ENCODE peak calls at places on chromosomes 4 and X, in six cellular contexts. One of them, this sample, is unnamed. For H3K4me1, the result is how much of the 10 kb centered on the place peaks cover.

GRCh38 chrX:134670241-134670811 is 12.1 kb upstream of the PLAC1 start:
- DNase-seq in K562: no peak
- DNase-seq in transverse colon: no peak
- DNase-seq in ovary: no peak
- DNase-seq in endothelial cell of umbilical vein: peak
- DNase-seq in A549: peak
- DNase-seq in this sample: no peak

GRCh38 chr4:37685726-37686372 is 327 bp downstream of the RELL1 start:
- DNase-seq in K562: peak
- DNase-seq in endothelial cell of umbilical vein: peak
- DNase-seq in ovary: peak
- DNase-seq in A549: peak
- DNase-seq in transverse colon: peak
- DNase-seq in this sample: peak

GRCh38 chr4:120589787-120590186 is 332.7 kb downstream of the PRDM5 start:
- DNase-seq in transverse colon: no peak
- DNase-seq in ovary: no peak
- DNase-seq in A549: no peak
- DNase-seq in endothelial cell of umbilical vein: no peak
- DNase-seq in K562: no peak
- DNase-seq in this sample: no peak

GRCh38 chr4:20253799-20254409 is 2.2 kb downstream of the SLIT2 start:
- DNase-seq in K562: no peak
- DNase-seq in transverse colon: peak
- DNase-seq in endothelial cell of umbilical vein: peak
- DNase-seq in A549: no peak
- DNase-seq in ovary: peak
- DNase-seq in this sample: peak

GRCh38 chrX:83260288-83260687 is 247.8 kb upstream of the POU3F4 start:
- DNase-seq in transverse colon: no peak
- DNase-seq in A549: no peak
- DNase-seq in endothelial cell of umbilical vein: no peak
- DNase-seq in K562: no peak
- DNase-seq in ovary: no peak
- DNase-seq in this sample: no peak

GRCh38 chrX:9153299-9153698 is 119.4 kb upstream of the FAM9B start:
- DNase-seq in endothelial cell of umbilical vein: peak
- DNase-seq in A549: peak
- DNase-seq in ovary: no peak
- DNase-seq in K562: no peak
- DNase-seq in transverse colon: no peak
- DNase-seq in this sample: no peak

GRCh38 chrX:14095702-14096101 is 66.0 kb upstream of the GEMIN8 start:
- DNase-seq in transverse colon: peak
- DNase-seq in K562: peak
- DNase-seq in ovary: peak
- DNase-seq in A549: peak
- DNase-seq in endothelial cell of umbilical vein: peak
- DNase-seq in this sample: peak

GRCh38 chr4:47597696-47598095 is 112.6 kb downstream of the ATP10D start:
- DNase-seq in endothelial cell of umbilical vein: no peak
- DNase-seq in ovary: no peak
- DNase-seq in transverse colon: no peak
- DNase-seq in K562: no peak
- DNase-seq in A549: no peak
- DNase-seq in this sample: no peak

GRCh38 chrX:78375894-78376293 is 48.5 kb upstream of the CYSLTR1 start:
- DNase-seq in A549: no peak
- DNase-seq in K562: no peak
- DNase-seq in endothelial cell of umbilical vein: no peak
- DNase-seq in transverse colon: no peak
- DNase-seq in ovary: no peak
- DNase-seq in this sample: no peak

GRCh38 chr4:106893903-106894302 is 142.2 kb downstream of the DKK2 start:
- DNase-seq in A549: no peak
- DNase-seq in endothelial cell of umbilical vein: no peak
- DNase-seq in K562: no peak
- DNase-seq in transverse colon: no peak
- DNase-seq in ovary: no peak
- DNase-seq in this sample: no peak

GRCh38 chr4:26088433-26088928 is 174.5 kb downstream of the SMIM20 start:
- DNase-seq in K562: no peak
- DNase-seq in endothelial cell of umbilical vein: no peak
- DNase-seq in A549: no peak
- DNase-seq in transverse colon: no peak
- DNase-seq in ovary: no peak
- DNase-seq in this sample: no peak

GRCh38 chr4:1752284-1753041 is 31.1 kb downstream of the TACC3 start:
- DNase-seq in A549: no peak
- DNase-seq in endothelial cell of umbilical vein: peak
- DNase-seq in K562: peak
- DNase-seq in transverse colon: peak
- DNase-seq in ovary: no peak
- DNase-seq in this sample: no peak
- TF ChIP-seq CTCF in A549: no peak
- TF ChIP-seq CTCF in endothelial cell of umbilical vein: no peak
- TF ChIP-seq CTCF in K562: peak
- TF ChIP-seq CTCF in transverse colon: no peak
- TF ChIP-seq CTCF in ovary: no peak
- TF ChIP-seq CTCF in this sample: no peak

GRCh38 chr4:83219344-83219990 is 65.1 kb downstream of the COQ2 start:
- DNase-seq in ovary: peak
- DNase-seq in K562: no peak
- DNase-seq in transverse colon: peak
- DNase-seq in endothelial cell of umbilical vein: peak
- DNase-seq in A549: no peak
- DNase-seq in this sample: no peak
- H3K4me1 ChIP-seq in ovary: under half
- H3K4me1 ChIP-seq in K562: under half
- H3K4me1 ChIP-seq in transverse colon: under half
- H3K4me1 ChIP-seq in endothelial cell of umbilical vein: under half
- H3K4me1 ChIP-seq in A549: under half
- H3K4me1 ChIP-seq in this sample: under half

GRCh38 chr4:337932-338758 is 531 bp downstream of the ZNF141 start:
- DNase-seq in endothelial cell of umbilical vein: no peak
- DNase-seq in transverse colon: no peak
- DNase-seq in K562: no peak
- DNase-seq in A549: peak
- DNase-seq in ovary: peak
- DNase-seq in this sample: peak
- TF ChIP-seq POLR2A in endothelial cell of umbilical vein: no peak
- TF ChIP-seq POLR2A in transverse colon: no peak
- TF ChIP-seq POLR2A in K562: no peak
- TF ChIP-seq POLR2A in A549: no peak
- TF ChIP-seq POLR2A in ovary: no peak
- TF ChIP-seq POLR2A in this sample: no peak

GRCh38 chr4:118684873-118685811 is at the start of gene METTL14:
- DNase-seq in K562: peak
- DNase-seq in A549: peak
- DNase-seq in ovary: peak
- DNase-seq in transverse colon: peak
- DNase-seq in endothelial cell of umbilical vein: peak
- DNase-seq in this sample: peak

GRCh38 chr4:118683513-118683912 is 1.7 kb upstream of the METTL14 start:
- DNase-seq in K562: no peak
- DNase-seq in transverse colon: no peak
- DNase-seq in A549: peak
- DNase-seq in endothelial cell of umbilical vein: no peak
- DNase-seq in ovary: no peak
- DNase-seq in this sample: no peak

GRCh38 chr4:118680808-118681207 is 4.4 kb upstream of the METTL14 start:
- DNase-seq in K562: no peak
- DNase-seq in A549: peak
- DNase-seq in ovary: no peak
- DNase-seq in endothelial cell of umbilical vein: no peak
- DNase-seq in transverse colon: no peak
- DNase-seq in this sample: no peak

DNA sequence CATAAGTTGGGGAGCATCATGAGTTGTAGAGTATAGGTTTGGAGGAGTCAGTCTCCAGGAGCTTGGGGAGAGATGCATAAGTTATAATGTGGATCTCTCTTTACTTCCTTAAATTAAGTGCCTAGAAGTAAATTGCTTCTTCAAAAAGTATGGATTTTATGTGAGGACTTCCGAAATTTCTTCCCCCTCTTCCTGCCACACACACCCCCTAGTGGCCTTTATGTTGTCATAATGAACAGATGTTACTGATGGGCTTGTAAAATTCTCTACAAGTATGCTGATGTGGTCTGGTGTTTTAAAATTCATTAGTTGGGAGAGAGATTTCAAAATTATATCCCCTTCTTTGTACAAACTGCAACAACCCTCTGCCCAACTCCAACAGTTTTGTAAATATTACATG is 2.3 kb upstream of the METTL14 start:
- DNase-seq in ovary: no peak
- DNase-seq in A549: peak
- DNase-seq in endothelial cell of umbilical vein: no peak
- DNase-seq in transverse colon: no peak
- DNase-seq in K562: peak
- DNase-seq in this sample: no peak
- TF ChIP-seq CTCF in ovary: no peak
- TF ChIP-seq CTCF in A549: peak
- TF ChIP-seq CTCF in endothelial cell of umbilical vein: peak
- TF ChIP-seq CTCF in transverse colon: peak
- TF ChIP-seq CTCF in K562: peak
- TF ChIP-seq CTCF in this sample: no peak

GRCh38 chr4:7049295-7049694 is 6.1 kb downstream of the TADA2B start:
- DNase-seq in ovary: no peak
- DNase-seq in K562: no peak
- DNase-seq in A549: no peak
- DNase-seq in endothelial cell of umbilical vein: no peak
- DNase-seq in transverse colon: no peak
- DNase-seq in this sample: no peak
- H3K4me1 ChIP-seq in ovary: under half
- H3K4me1 ChIP-seq in K562: half or more
- H3K4me1 ChIP-seq in A549: under half
- H3K4me1 ChIP-seq in endothelial cell of umbilical vein: under half
- H3K4me1 ChIP-seq in transverse colon: under half
- H3K4me1 ChIP-seq in this sample: under half

GRCh38 chr4:99856166-99856565 is 38.1 kb downstream of the LAMTOR3 start:
- DNase-seq in ovary: no peak
- DNase-seq in K562: no peak
- DNase-seq in transverse colon: no peak
- DNase-seq in endothelial cell of umbilical vein: peak
- DNase-seq in A549: no peak
- DNase-seq in this sample: no peak

GRCh38 chr4:99859618-99860017 is 34.6 kb downstream of the LAMTOR3 start:
- DNase-seq in endothelial cell of umbilical vein: no peak
- DNase-seq in A549: no peak
- DNase-seq in K562: no peak
- DNase-seq in ovary: no peak
- DNase-seq in transverse colon: no peak
- DNase-seq in this sample: peak

GRCh38 chr4:99863804-99864203 is 30.4 kb downstream of the LAMTOR3 start:
- DNase-seq in ovary: no peak
- DNase-seq in transverse colon: no peak
- DNase-seq in endothelial cell of umbilical vein: peak
- DNase-seq in A549: no peak
- DNase-seq in K562: no peak
- DNase-seq in this sample: no peak

GRCh38 chr4:99857302-99857701 is 36.9 kb downstream of the LAMTOR3 start:
- DNase-seq in endothelial cell of umbilical vein: no peak
- DNase-seq in A549: no peak
- DNase-seq in ovary: no peak
- DNase-seq in K562: no peak
- DNase-seq in transverse colon: no peak
- DNase-seq in this sample: no peak

DNA sequence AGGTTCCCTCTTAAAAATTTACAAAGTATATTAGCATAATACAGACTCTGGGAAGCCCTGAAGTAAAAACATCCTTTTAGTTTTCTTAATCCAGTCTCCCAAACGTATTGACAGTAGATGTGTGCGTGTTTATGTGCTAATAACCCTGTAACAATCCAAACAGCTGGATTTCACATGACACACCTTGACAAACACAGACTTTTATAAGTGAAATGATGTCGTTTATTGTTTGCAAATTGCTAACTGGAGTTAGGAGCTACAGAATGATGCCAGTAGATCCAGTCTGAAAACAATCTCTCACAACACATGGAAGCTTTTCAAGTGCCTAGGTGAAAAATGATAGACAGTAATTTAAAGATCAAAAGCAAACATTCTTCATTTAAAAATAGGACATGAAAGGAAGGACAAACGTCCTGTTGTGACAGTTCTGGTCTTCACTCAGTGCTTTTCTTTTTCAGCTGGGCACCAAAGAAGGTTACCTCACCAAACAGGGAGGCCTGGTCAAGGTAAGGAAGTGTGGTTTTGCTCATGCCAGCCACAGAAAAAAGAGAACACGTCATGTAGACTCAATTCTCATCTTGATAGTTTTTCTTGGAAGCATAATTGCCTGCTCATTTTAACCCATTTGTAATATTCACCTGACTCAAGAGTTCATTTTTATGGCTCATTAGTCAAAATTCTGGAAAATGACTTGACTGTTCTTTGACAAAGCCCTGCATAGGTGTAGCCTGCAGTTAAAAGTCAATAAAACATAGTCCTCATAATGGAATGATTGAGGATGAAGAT is 32.9 kb downstream of the LAMTOR3 start:
- DNase-seq in endothelial cell of umbilical vein: no peak
- DNase-seq in A549: no peak
- DNase-seq in ovary: no peak
- DNase-seq in K562: no peak
- DNase-seq in transverse colon: no peak
- DNase-seq in this sample: no peak
- TF ChIP-seq POLR2A in endothelial cell of umbilical vein: no peak
- TF ChIP-seq POLR2A in A549: no peak
- TF ChIP-seq POLR2A in ovary: no peak
- TF ChIP-seq POLR2A in K562: no peak
- TF ChIP-seq POLR2A in transverse colon: no peak
- TF ChIP-seq POLR2A in this sample: no peak